ENCODE peak calls at places on chromosomes 1 and 21, in four cellular contexts. J is HL-60, Q is HepG2, N is GM12878. D is an unnamed sample.
A peak's percentile ranks its signal among the peaks of the same experiment; 100 is the strongest.

GRCh38 chr1:203744008-203744972 is 20.7 kb upstream of the LAX1 start:
- DNase-seq in Q (no peak), J (peak; percentile 25), N (no peak), D (no peak)

GRCh38 chr1:13930151-13930550 is 230.2 kb downstream of the PRDM2 start:
- DNase-seq in N (no peak), J (no peak), Q (peak; percentile 9), D (peak; percentile 41)

GRCh38 chr21:28636988-28637691 is 355.5 kb downstream of the LTN1 start:
- DNase-seq in Q (no peak), J (no peak), N (no peak), D (no peak)

GRCh38 chr1:47332779-47333577 is 612 bp upstream of the CMPK1 start:
- DNase-seq in Q (no peak), J (no peak), N (no peak), D (no peak)

GRCh38 chr1:31413405-31414005 is 492 bp downstream of the SERINC2 start:
- DNase-seq in N (no peak), Q (no peak), J (no peak), D (peak; percentile 74)

GRCh38 chr1:53189061-53189460 is 7.6 kb upstream of the CPT2 start:
- DNase-seq in J (no peak), N (no peak), Q (no peak), D (no peak)

GRCh38 chr1:203454986-203455471 is 20.6 kb upstream of the PRELP start:
- DNase-seq in J (no peak), N (no peak), Q (no peak), D (no peak)

GRCh38 chr1:221182791-221183533 is 303.7 kb downstream of the HLX start:
- DNase-seq in N (no peak), Q (no peak), J (peak; percentile 43), D (no peak)

GRCh38 chr1:247209306-247209900 is 37.6 kb upstream of the ZNF124 start:
- DNase-seq in Q (no peak), N (no peak), J (no peak), D (no peak)

GRCh38 chr1:9845914-9846313 is 22.1 kb upstream of the CLSTN1 start:
- DNase-seq in N (no peak), J (no peak), Q (no peak), D (no peak)

GRCh38 chr1:200962631-200963030 is 60.9 kb downstream of the KIF21B start:
- DNase-seq in J (no peak), Q (no peak), N (no peak), D (no peak)

GRCh38 chr1:173506437-173506836 is 29.3 kb downstream of the PRDX6 start:
- DNase-seq in J (no peak), N (no peak), Q (peak; percentile 40), D (peak; percentile 58)

GRCh38 chr1:76101534-76101933 is 27.0 kb downstream of the ST6GALNAC3 start:
- DNase-seq in Q (no peak), J (no peak), N (no peak), D (no peak)

GRCh38 chr1:86419277-86419903 is 4.6 kb upstream of the CLCA2 start:
- DNase-seq in J (no peak), Q (no peak), N (no peak), D (no peak)

GRCh38 chr1:234230414-234230862 is 142.8 kb upstream of the COA6 start:
- DNase-seq in Q (no peak), J (no peak), N (no peak), D (no peak)

GRCh38 chr1:150235436-150235851 is 468 bp downstream of the ANP32E start:
- DNase-seq in J (no peak), Q (no peak), N (no peak), D (no peak)

GRCh38 chr1:147169171-147169570 is 3.1 kb downstream of the PRKAB2 start:
- DNase-seq in N (no peak), J (no peak), Q (peak; percentile 52), D (no peak)

GRCh38 chr1:29736582-29737188 is 500.4 kb downstream of the PTPRU start:
- DNase-seq in J (peak; percentile 4), Q (peak; percentile 20), N (no peak), D (peak; percentile 63)

GRCh38 chr1:193070942-193071341 is 11.5 kb downstream of the RO60 start:
- DNase-seq in N (no peak), J (no peak), Q (no peak), D (no peak)

GRCh38 chr1:203028067-203028783 is 1.9 kb downstream of the PPFIA4 start:
- DNase-seq in Q (no peak), N (no peak), J (no peak), D (no peak)

GRCh38 chr1:37746806-37747205 is 18.1 kb downstream of the EPHA10 start:
- DNase-seq in J (no peak), N (no peak), Q (no peak), D (no peak)

GRCh38 chr1:46130144-46130543 is 2.3 kb downstream of the PIK3R3 start:
- DNase-seq in J (no peak), N (no peak), Q (no peak), D (no peak)

GRCh38 chr1:34795916-34796315 is 3.1 kb downstream of the GJA4 start:
- DNase-seq in J (no peak), Q (no peak), N (no peak), D (no peak)

GRCh38 chr1:153447498-153448170 is 12.8 kb downstream of the S100A7 start:
- DNase-seq in Q (no peak), N (no peak), J (no peak), D (no peak)

GRCh38 chr1:7289694-7290093 is 481.4 kb upstream of the VAMP3 start:
- DNase-seq in N (no peak), Q (no peak), J (no peak), D (no peak)

GRCh38 chr1:152053375-152053774 is 16.6 kb upstream of the S100A11 start:
- DNase-seq in N (no peak), Q (no peak), J (no peak), D (no peak)

GRCh38 chr1:191592907-191593306 is 565.4 kb upstream of the RGS18 start:
- DNase-seq in J (no peak), N (no peak), Q (no peak), D (no peak)

GRCh38 chr1:248786106-248786665 is 30.6 kb upstream of the LYPD8 start:
- DNase-seq in N (no peak), J (peak; percentile 63), Q (no peak), D (no peak)

GRCh38 chr1:232543194-232543593 is 86.7 kb downstream of the SIPA1L2 start:
- DNase-seq in Q (no peak), J (no peak), N (no peak), D (no peak)

GRCh38 chr1:204889681-204890373 is 19.2 kb downstream of the NFASC start:
- DNase-seq in N (no peak), J (no peak), Q (no peak), D (no peak)
- TF ChIP-seq GABPA in N (no peak), J (no peak), Q (no peak), D (no peak)

DNA sequence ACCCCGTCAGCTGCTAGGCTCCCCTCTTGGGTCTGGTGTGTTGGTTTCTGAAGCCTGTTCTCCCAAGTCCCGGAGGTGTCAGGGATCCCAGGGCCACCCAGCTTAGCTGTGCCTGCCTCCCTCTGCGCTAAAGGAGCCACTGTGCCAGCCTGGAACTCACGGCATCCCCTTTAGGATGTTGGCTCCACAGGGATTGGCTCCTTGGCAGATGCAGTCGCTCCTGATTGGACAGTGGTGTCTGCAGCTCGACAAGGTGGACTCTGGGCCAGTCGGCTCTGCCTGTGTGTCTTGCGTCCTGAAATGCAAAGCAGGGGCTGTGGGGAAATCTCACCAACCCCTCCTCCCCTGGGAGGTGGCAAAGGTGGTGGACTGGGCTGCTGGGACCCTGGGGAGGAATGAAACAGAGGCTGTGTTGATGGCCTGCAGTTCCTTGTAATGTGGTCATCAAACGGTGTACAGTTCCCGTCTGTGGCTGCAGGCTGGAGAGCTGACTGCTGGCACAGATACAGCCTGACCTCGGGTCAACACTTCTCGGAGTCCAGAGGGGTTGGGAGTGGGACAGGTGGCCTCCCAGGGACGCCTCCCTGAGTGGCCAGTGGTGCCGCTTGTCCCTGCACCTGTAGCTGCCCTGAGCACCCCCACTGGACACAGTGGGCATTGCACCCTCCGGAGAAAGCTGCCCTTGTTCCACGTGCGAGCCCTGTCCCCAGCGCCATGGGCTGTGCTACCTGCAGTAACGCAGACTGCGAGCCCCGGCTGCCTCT is 11.5 kb upstream of the KCNAB2 start:
- DNase-seq in J (no peak), N (no peak), Q (peak; percentile 49), D (no peak)
- H3K4me3 ChIP-seq in J (no peak overlapping the region), N (no peak overlapping the region), Q (no peak overlapping the region), D (peak overlapping the region; percentile 44)

GRCh38 chr1:66003690-66004089 is 211.0 kb downstream of the PDE4B start:
- DNase-seq in Q (no peak), N (no peak), J (no peak), D (no peak)

GRCh38 chr1:65997693-65998092 is 205.0 kb downstream of the PDE4B start:
- DNase-seq in J (no peak), Q (no peak), N (no peak), D (no peak)

GRCh38 chr1:65998763-65999583 is 206.3 kb downstream of the PDE4B start:
- DNase-seq in Q (no peak), N (no peak), J (no peak), D (no peak)

GRCh38 chr1:65995928-65996327 is 203.2 kb downstream of the PDE4B start:
- DNase-seq in Q (no peak), J (no peak), N (no peak), D (no peak)

GRCh38 chr1:66000033-66000637 is 207.4 kb downstream of the PDE4B start:
- DNase-seq in N (no peak), Q (no peak), J (no peak), D (no peak)
- TF ChIP-seq GABPA in N (no peak), Q (no peak), J (no peak), D (no peak)

GRCh38 chr1:26438041-26438440 is 5.9 kb downstream of the DHDDS start:
- DNase-seq in Q (no peak), J (no peak), N (no peak), D (no peak)

GRCh38 chr1:26431979-26432695 is at the start of gene DHDDS:
- DNase-seq in J (peak; percentile 98), Q (peak; percentile 91), N (peak; percentile 95), D (peak; percentile 95)

GRCh38 chr1:26432793-26433192 is 672 bp downstream of the DHDDS start:
- DNase-seq in J (no peak), N (no peak), Q (no peak), D (no peak)

GRCh38 chr1:26429741-26430140 is 2.4 kb upstream of the DHDDS start:
- DNase-seq in Q (no peak), N (no peak), J (no peak), D (no peak)

GRCh38 chr1:26434161-26434752 is 2.1 kb downstream of the DHDDS start:
- DNase-seq in N (no peak), J (no peak), Q (no peak), D (no peak)
- H3K4me3 ChIP-seq in N (no peak overlapping the region), J (no peak overlapping the region), Q (no peak overlapping the region), D (no peak overlapping the region)

GRCh38 chr1:85148524-85149250 is 52.1 kb downstream of the SYDE2 start:
- DNase-seq in Q (no peak), J (no peak), N (peak; percentile 73), D (no peak)
- TF ChIP-seq GABPA in Q (no peak), J (no peak), N (no peak), D (no peak)

D was measured in H1.